ENCODE peak calls at places on chromosomes 16 and 17, in eight cellular contexts. R is A549, K is psoas muscle, G is BE2C, S is K562, O is HFF-Myc, B is ascending aorta, F is heart right ventricle. W is an unnamed sample.
A peak's percentile ranks its signal among the peaks of the same experiment; 100 is the strongest.

GRCh38 chr17:12522743-12523181 is 142.9 kb upstream of the MYOCD start:
- DNase-seq in O (peak; percentile 31), B (no peak), G (no peak), K (no peak), S (no peak), R (peak; percentile 92), F (peak; percentile 11), W (no peak)

GRCh38 chr17:57270801-57271245 is 14.5 kb downstream of the MSI2 start:
- DNase-seq in B (no peak), R (no peak), G (peak; percentile 30), S (no peak), F (no peak), K (no peak), O (no peak), W (no peak)

GRCh38 chr16:89534147-89534788 is 26.1 kb downstream of the SPG7 start:
- DNase-seq in F (peak; percentile 20), S (no peak), R (no peak), K (no peak), G (no peak), O (no peak), B (no peak), W (no peak)

GRCh38 chr16:5763176-5763575 is 665.6 kb upstream of the EEF2KMT start:
- DNase-seq in S (no peak), G (no peak), R (no peak), K (no peak), F (no peak), B (no peak), O (no peak), W (no peak)

GRCh38 chr17:65433592-65433991 is 127.9 kb downstream of the AXIN2 start:
- DNase-seq in S (no peak), B (no peak), O (no peak), F (no peak), R (no peak), G (no peak), K (no peak), W (no peak)

GRCh38 chr16:81539009-81539820 is 94.6 kb downstream of the CMIP start:
- DNase-seq in F (no peak), O (no peak), R (no peak), S (no peak), G (no peak), B (no peak), K (no peak), W (no peak)

GRCh38 chr17:75271955-75272847 is 1.2 kb upstream of the MIF4GD start:
- DNase-seq in K (peak; percentile 43), F (no peak), O (no peak), R (peak; percentile 33), B (no peak), S (peak; percentile 16), G (peak; percentile 81), W (no peak)

GRCh38 chr16:89442990-89443726 is 47.2 kb downstream of the ANKRD11 start:
- DNase-seq in B (peak; percentile 72), R (peak; percentile 69), O (no peak), F (peak; percentile 48), K (peak; percentile 55), G (peak; percentile 72), S (no peak), W (no peak)

GRCh38 chr17:43328650-43329049 is 70.1 kb upstream of the ARL4D start:
- DNase-seq in S (no peak), G (no peak), K (no peak), B (no peak), O (no peak), R (no peak), F (no peak), W (no peak)

GRCh38 chr17:38809828-38810227 is 10.5 kb upstream of the PIP4K2B start:
- DNase-seq in S (no peak), F (no peak), G (no peak), K (no peak), B (no peak), R (no peak), O (no peak), W (no peak)

GRCh38 chr17:67431210-67432015 is 54.3 kb downstream of the PITPNC1 start:
- DNase-seq in O (peak; percentile 63), G (no peak), K (no peak), R (peak; percentile 61), B (no peak), S (peak; percentile 12), F (no peak), W (peak; percentile 54)

GRCh38 chr17:38460716-38461650 is 32.7 kb downstream of the ARHGAP23 start:
- DNase-seq in R (no peak), K (no peak), O (no peak), F (no peak), B (no peak), S (peak; percentile 69), G (no peak), W (no peak)

GRCh38 chr16:3623642-3624041 is 12.2 kb upstream of the SLX4 start:
- DNase-seq in G (no peak), K (no peak), S (no peak), R (no peak), O (no peak), B (no peak), F (no peak), W (no peak)

GRCh38 chr17:16419074-16419928 is 3.9 kb downstream of the TRPV2 start:
- DNase-seq in B (peak; percentile 87), F (no peak), S (peak; percentile 61), G (peak; percentile 72), R (peak; percentile 58), O (peak; percentile 80), K (no peak), W (peak; percentile 69)

GRCh38 chr17:27939489-27940465 is 46.6 kb upstream of the LYRM9 start:
- DNase-seq in K (no peak), G (no peak), F (no peak), B (no peak), S (no peak), O (no peak), R (no peak), W (no peak)

GRCh38 chr17:9402590-9403199 is 172.9 kb downstream of the STX8 start:
- DNase-seq in O (peak; percentile 29), R (peak; percentile 67), S (no peak), B (no peak), K (no peak), G (peak; percentile 12), F (no peak), W (no peak)

GRCh38 chr16:61936522-61936921 is 99.7 kb downstream of the CDH8 start:
- DNase-seq in B (no peak), S (no peak), F (no peak), G (no peak), R (no peak), O (no peak), K (no peak), W (no peak)

GRCh38 chr16:13543850-13544249 is 376.1 kb upstream of the ERCC4 start:
- DNase-seq in G (no peak), K (no peak), O (no peak), R (no peak), B (no peak), S (no peak), F (no peak), W (no peak)

GRCh38 chr16:30786936-30787612 is at the start of gene ZNF629:
- DNase-seq in R (peak; percentile 77), O (no peak), F (peak; percentile 84), K (peak; percentile 67), B (peak; percentile 85), S (peak; percentile 85), G (peak; percentile 77), W (no peak)

GRCh38 chr16:21263640-21264211 is 14.4 kb downstream of the CRYM start:
- DNase-seq in S (no peak), O (peak; percentile 80), G (no peak), R (peak; percentile 14), F (no peak), B (peak; percentile 46), K (no peak), W (peak; percentile 49)

GRCh38 chr17:30273373-30273772 is 18.4 kb downstream of the BLMH start:
- DNase-seq in F (no peak), G (no peak), K (no peak), B (no peak), O (peak; percentile 16), R (no peak), S (no peak), W (no peak)

GRCh38 chr16:49588061-49588460 is 214.5 kb downstream of the C16orf78 start:
- DNase-seq in S (no peak), G (no peak), R (no peak), K (no peak), B (peak; percentile 37), F (no peak), O (no peak), W (no peak)

GRCh38 chr17:72588961-72589360 is 468.1 kb downstream of the SOX9 start:
- DNase-seq in K (no peak), B (no peak), R (peak; percentile 71), G (peak; percentile 47), S (no peak), F (no peak), O (no peak), W (no peak)

GRCh38 chr17:15247891-15248529 is 17.1 kb downstream of the PMP22 start:
- DNase-seq in F (no peak), B (no peak), K (no peak), S (peak; percentile 11), G (no peak), R (peak; percentile 31), O (no peak), W (no peak)
- TF ChIP-seq CTCF in F (no peak), B (peak; percentile 13), K (peak; percentile 38), S (peak; percentile 38), G (peak; percentile 41), R (peak; percentile 51), O (peak; percentile 44), W (peak; percentile 62)

GRCh38 chr16:47110939-47111338 is 32.8 kb downstream of the NETO2 start:
- DNase-seq in O (no peak), S (peak; percentile 26), B (no peak), F (no peak), G (no peak), K (no peak), R (peak; percentile 23), W (no peak)
- TF ChIP-seq CTCF in O (no peak), S (no peak), B (no peak), F (no peak), G (peak; percentile 36), K (no peak), R (no peak), W (peak; percentile 20)

DNA sequence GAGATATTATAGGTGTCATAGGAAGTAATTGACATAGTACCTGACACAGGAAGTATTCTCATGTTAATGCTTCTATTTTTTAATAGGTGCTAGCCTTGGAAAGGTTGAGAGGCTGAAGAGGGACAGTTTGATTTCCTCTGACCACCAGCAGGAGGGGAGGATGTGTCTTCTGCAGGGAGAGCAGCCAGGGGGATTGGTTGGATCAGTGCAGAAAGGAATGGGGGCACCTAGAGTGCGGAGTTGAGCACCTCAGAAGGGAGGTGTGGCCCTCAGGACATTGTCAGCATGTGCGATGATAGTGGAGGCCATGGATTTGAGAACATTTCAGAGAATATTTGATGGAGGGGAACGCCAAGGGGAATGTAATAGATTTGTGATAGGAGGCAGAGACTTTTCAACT is 23.4 kb downstream of the HAPSTR1 start:
- DNase-seq in F (no peak), S (no peak), R (no peak), B (no peak), K (no peak), G (no peak), O (no peak), W (no peak)
- TF ChIP-seq CTCF in F (no peak), S (no peak), R (no peak), B (no peak), K (no peak), G (no peak), O (no peak), W (no peak)

DNA sequence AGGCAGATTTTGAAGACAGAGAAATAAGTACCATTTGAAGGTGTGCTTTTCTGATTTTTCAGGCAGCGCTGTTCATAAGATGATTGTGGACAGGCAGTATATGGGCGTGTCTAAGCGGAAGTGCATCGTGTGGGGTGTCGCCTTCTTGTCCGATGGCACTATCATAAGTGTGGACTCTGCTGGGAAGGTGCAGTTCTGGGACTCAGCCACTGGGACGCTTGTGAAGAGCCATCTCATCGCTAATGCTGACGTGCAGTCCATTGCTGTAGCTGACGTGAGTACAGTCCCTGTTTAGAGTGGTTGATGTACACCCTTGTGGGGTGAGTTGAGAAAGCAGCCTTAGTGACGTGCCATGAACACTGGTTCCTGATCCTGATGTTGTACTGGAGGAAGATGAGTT is 10.7 kb downstream of the UTP4 start:
- DNase-seq in R (peak; percentile 75), F (no peak), B (no peak), K (no peak), S (peak; percentile 41), G (peak; percentile 37), O (no peak), W (peak; percentile 61)
- TF ChIP-seq CTCF in R (no peak), F (no peak), B (no peak), K (no peak), S (peak; percentile 6), G (peak; percentile 34), O (no peak), W (peak; percentile 42)